ENCODE peak calls at places on chromosomes 5 and 9, in four cellular contexts. U is spleen, M is OCI-LY7, Y is mucosa of gallbladder. L is an unnamed sample.

GRCh38 chr5:93581738-93582414 is 857 bp upstream of the NR2F1-AS1 start:
- DNase-seq in U (no peak), M (no peak), Y (no peak), L (no peak)

GRCh38 chr9:114153761-114154596 is 1.4 kb upstream of the COL27A1 start:
- DNase-seq in U (no peak), M (no peak), Y (no peak), L (peak; percentile 22)

GRCh38 chr9:34623386-34624235 is 3.3 kb upstream of the DCTN3 start:
- DNase-seq in U (peak; percentile 81), M (no peak), Y (no peak), L (no peak)

GRCh38 chr5:115838885-115839518 is 2.4 kb downstream of the ATG12 start:
- DNase-seq in U (peak; percentile 77), M (peak; percentile 79), Y (no peak), L (no peak)

GRCh38 chr9:127185931-127186781 is 63.7 kb upstream of the ANGPTL2 start:
- DNase-seq in U (peak; percentile 64), M (no peak), Y (peak; percentile 65), L (peak; percentile 66)

GRCh38 chr9:124284940-124285441 is 27.2 kb downstream of the NEK6 start:
- DNase-seq in U (no peak), M (no peak), Y (no peak), L (peak; percentile 47)

GRCh38 chr5:133253661-133254060 is 201.8 kb downstream of the HSPA4 start:
- DNase-seq in U (no peak), M (no peak), Y (no peak), L (no peak)

GRCh38 chr5:33594006-33594405 is 153.2 kb downstream of the TARS1 start:
- DNase-seq in U (no peak), M (no peak), Y (no peak), L (no peak)

GRCh38 chr5:206927-207536 is 10.9 kb downstream of the CCDC127 start:
- DNase-seq in U (no peak), M (no peak), Y (no peak), L (no peak)

GRCh38 chr5:6495433-6496206 is 47.0 kb downstream of the UBE2QL1 start:
- DNase-seq in U (no peak), M (no peak), Y (no peak), L (no peak)

GRCh38 chr5:151903243-151903653 is 21.4 kb downstream of the GLRA1 start:
- DNase-seq in U (no peak), M (no peak), Y (no peak), L (no peak)

GRCh38 chr5:104498281-104498680 is 935.7 kb upstream of the NUDT12 start:
- DNase-seq in U (no peak), M (no peak), Y (no peak), L (no peak)

GRCh38 chr9:110842169-110842568 is 173.6 kb downstream of the MUSK start:
- DNase-seq in U (no peak), M (no peak), Y (no peak), L (no peak)

GRCh38 chr5:150398432-150399157 is 14.1 kb downstream of the CD74 start:
- DNase-seq in U (peak; percentile 86), M (peak; percentile 89), Y (no peak), L (no peak)

GRCh38 chr5:135122797-135123196 is 88.8 kb upstream of the PITX1 start:
- DNase-seq in U (peak; percentile 5), M (no peak), Y (no peak), L (no peak)

GRCh38 chr5:127321465-127321864 is 30.9 kb downstream of the MEGF10 start:
- DNase-seq in U (no peak), M (no peak), Y (no peak), L (no peak)

GRCh38 chr5:138491669-138492551 is 26.6 kb downstream of the EGR1 start:
- DNase-seq in U (peak; percentile 97), M (peak; percentile 88), Y (peak; percentile 91), L (peak; percentile 88)

GRCh38 chr5:9691261-9691660 is 61.1 kb upstream of the TAS2R1 start:
- DNase-seq in U (no peak), M (no peak), Y (no peak), L (no peak)

GRCh38 chr9:130467371-130467770 is 22.6 kb downstream of the ASS1 start:
- DNase-seq in U (no peak), M (no peak), Y (no peak), L (no peak)

GRCh38 chr5:100550531-100551036 is 15.4 kb downstream of the FAM174A start:
- DNase-seq in U (no peak), M (no peak), Y (no peak), L (no peak)

GRCh38 chr9:6671416-6671815 is 25.9 kb upstream of the GLDC start:
- DNase-seq in U (no peak), M (no peak), Y (no peak), L (no peak)

GRCh38 chr5:142012186-142012785 is 541 bp downstream of the GNPDA1 start:
- DNase-seq in U (peak; percentile 83), M (peak; percentile 76), Y (peak; percentile 28), L (no peak)

GRCh38 chr9:112757300-112757883 is 6.8 kb downstream of the SNX30 start:
- DNase-seq in U (no peak), M (no peak), Y (no peak), L (no peak)

GRCh38 chr9:34451545-34451944 is 6.8 kb downstream of the FAM219A start:
- DNase-seq in U (no peak), M (no peak), Y (no peak), L (no peak)

GRCh38 chr5:176742246-176743105 is 67.9 kb upstream of the UNC5A start:
- DNase-seq in U (peak; percentile 36), M (no peak), Y (no peak), L (no peak)

GRCh38 chr5:143248822-143249579 is 154.5 kb downstream of the NR3C1 start:
- DNase-seq in U (no peak), M (no peak), Y (peak; percentile 34), L (no peak)

GRCh38 chr9:2853517-2853916 is 9.6 kb upstream of the PUM3 start:
- DNase-seq in U (no peak), M (no peak), Y (no peak), L (no peak)

GRCh38 chr5:149345892-149346222 is 558 bp downstream of the GRPEL2 start:
- DNase-seq in U (no peak), M (peak; percentile 57), Y (no peak), L (no peak)

GRCh38 chr9:84779892-84780291 is 110.4 kb downstream of the NTRK2 start:
- DNase-seq in U (no peak), M (no peak), Y (no peak), L (no peak)